ENCODE peak calls at places on chromosomes 13 and 19, in six cellular contexts. One of them, this sample, is unnamed. For H3K9me2, the result is how much of the 10 kb centered on the place peaks cover.

GRCh38 chr19:29587518-29587986 is 18.5 kb upstream of the POP4 start:
- DNase-seq in PC-3: peak
- DNase-seq in SK-N-SH: no peak
- DNase-seq in GM23248: peak
- DNase-seq in hepatocyte: no peak
- DNase-seq in PC-9: no peak
- DNase-seq in this sample: no peak

GRCh38 chr13:91375119-91375729 is 23.2 kb upstream of the GPC5 start:
- DNase-seq in PC-3: peak
- DNase-seq in SK-N-SH: peak
- DNase-seq in GM23248: peak
- DNase-seq in hepatocyte: no peak
- DNase-seq in PC-9: no peak
- DNase-seq in this sample: peak

GRCh38 chr13:102693250-102693649 is 1.6 kb downstream of the METTL21C start:
- DNase-seq in PC-3: no peak
- DNase-seq in SK-N-SH: no peak
- DNase-seq in GM23248: no peak
- DNase-seq in hepatocyte: no peak
- DNase-seq in PC-9: no peak
- DNase-seq in this sample: no peak

GRCh38 chr19:34345934-34346333 is 19.1 kb upstream of the GPI start:
- DNase-seq in PC-3: peak
- DNase-seq in SK-N-SH: peak
- DNase-seq in GM23248: peak
- DNase-seq in hepatocyte: peak
- DNase-seq in PC-9: peak
- DNase-seq in this sample: peak

GRCh38 chr13:51811046-51811445 is 7.1 kb upstream of the DHRS12 start:
- DNase-seq in PC-3: no peak
- DNase-seq in SK-N-SH: no peak
- DNase-seq in GM23248: no peak
- DNase-seq in hepatocyte: no peak
- DNase-seq in PC-9: no peak
- DNase-seq in this sample: peak

GRCh38 chr13:59776924-59777690 is 386.6 kb downstream of the DIAPH3 start:
- DNase-seq in PC-3: peak
- DNase-seq in SK-N-SH: no peak
- DNase-seq in GM23248: peak
- DNase-seq in hepatocyte: no peak
- DNase-seq in PC-9: peak
- DNase-seq in this sample: no peak

GRCh38 chr19:374183-374885 is 29.7 kb upstream of the MIER2 start:
- DNase-seq in PC-3: peak
- DNase-seq in SK-N-SH: no peak
- DNase-seq in GM23248: no peak
- DNase-seq in hepatocyte: no peak
- DNase-seq in PC-9: no peak
- DNase-seq in this sample: no peak

GRCh38 chr13:27321619-27322385 is 51.2 kb downstream of the RASL11A start:
- DNase-seq in PC-3: no peak
- DNase-seq in SK-N-SH: no peak
- DNase-seq in GM23248: no peak
- DNase-seq in hepatocyte: no peak
- DNase-seq in PC-9: no peak
- DNase-seq in this sample: no peak

GRCh38 chr13:24251525-24251924 is 57.9 kb upstream of the C1QTNF9 start:
- DNase-seq in PC-3: no peak
- DNase-seq in SK-N-SH: no peak
- DNase-seq in GM23248: no peak
- DNase-seq in hepatocyte: no peak
- DNase-seq in PC-9: no peak
- DNase-seq in this sample: no peak

DNA sequence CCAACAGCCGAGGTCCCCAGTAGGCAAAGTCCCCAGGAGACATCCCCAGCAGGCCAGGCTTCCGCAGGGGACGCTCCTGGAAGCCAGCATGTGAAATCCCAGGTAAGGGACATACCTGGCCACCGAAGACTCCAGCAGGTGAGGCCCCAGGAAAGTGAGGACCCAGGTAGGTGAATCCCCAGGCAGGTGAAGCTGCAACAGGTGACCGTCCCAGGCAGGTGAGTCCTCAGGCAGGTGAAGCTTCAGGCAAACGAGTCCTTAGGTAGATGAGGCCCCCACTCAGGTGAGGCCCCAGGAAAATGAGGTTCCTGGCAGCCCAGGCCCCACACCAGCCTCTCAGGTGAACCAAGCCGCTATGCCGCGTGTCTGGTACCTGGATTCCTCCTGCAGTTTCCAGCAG is 8.3 kb downstream of the FUT6 start:
- DNase-seq in PC-3: no peak
- DNase-seq in SK-N-SH: no peak
- DNase-seq in GM23248: no peak
- DNase-seq in hepatocyte: no peak
- DNase-seq in PC-9: no peak
- DNase-seq in this sample: no peak
- H3K4me2 ChIP-seq in PC-3: no peak
- H3K4me2 ChIP-seq in SK-N-SH: no peak
- H3K4me2 ChIP-seq in GM23248: no peak
- H3K4me2 ChIP-seq in hepatocyte: no peak
- H3K4me2 ChIP-seq in PC-9: no peak
- H3K4me2 ChIP-seq in this sample: no peak

GRCh38 chr19:31408460-31409124 is 59.4 kb upstream of the TSHZ3 start:
- DNase-seq in PC-3: peak
- DNase-seq in SK-N-SH: no peak
- DNase-seq in GM23248: peak
- DNase-seq in hepatocyte: peak
- DNase-seq in PC-9: no peak
- DNase-seq in this sample: no peak
- H3K9me2 ChIP-seq in PC-3: under half
- H3K9me2 ChIP-seq in SK-N-SH: under half
- H3K9me2 ChIP-seq in GM23248: under half
- H3K9me2 ChIP-seq in hepatocyte: under half
- H3K9me2 ChIP-seq in PC-9: under half
- H3K9me2 ChIP-seq in this sample: under half

GRCh38 chr19:47419789-47420188 is 462 bp upstream of the MEIS3 start:
- DNase-seq in PC-3: no peak
- DNase-seq in SK-N-SH: no peak
- DNase-seq in GM23248: no peak
- DNase-seq in hepatocyte: no peak
- DNase-seq in PC-9: no peak
- DNase-seq in this sample: no peak
- H3K4me2 ChIP-seq in PC-3: no peak
- H3K4me2 ChIP-seq in SK-N-SH: peak
- H3K4me2 ChIP-seq in GM23248: no peak
- H3K4me2 ChIP-seq in hepatocyte: peak
- H3K4me2 ChIP-seq in PC-9: no peak
- H3K4me2 ChIP-seq in this sample: no peak

GRCh38 chr13:35879111-35879510 is 252.1 kb downstream of the DCLK1 start:
- DNase-seq in PC-3: no peak
- DNase-seq in SK-N-SH: no peak
- DNase-seq in GM23248: no peak
- DNase-seq in hepatocyte: no peak
- DNase-seq in PC-9: no peak
- DNase-seq in this sample: no peak
- H3K9me2 ChIP-seq in PC-3: under half
- H3K9me2 ChIP-seq in SK-N-SH: under half
- H3K9me2 ChIP-seq in GM23248: under half
- H3K9me2 ChIP-seq in hepatocyte: under half
- H3K9me2 ChIP-seq in PC-9: under half
- H3K9me2 ChIP-seq in this sample: under half

GRCh38 chr19:11052391-11052790 is 36.9 kb upstream of the LDLR start:
- DNase-seq in PC-3: no peak
- DNase-seq in SK-N-SH: no peak
- DNase-seq in GM23248: no peak
- DNase-seq in hepatocyte: no peak
- DNase-seq in PC-9: no peak
- DNase-seq in this sample: no peak
- H3K4me2 ChIP-seq in PC-3: no peak
- H3K4me2 ChIP-seq in SK-N-SH: no peak
- H3K4me2 ChIP-seq in GM23248: no peak
- H3K4me2 ChIP-seq in hepatocyte: no peak
- H3K4me2 ChIP-seq in PC-9: no peak
- H3K4me2 ChIP-seq in this sample: peak

DNA sequence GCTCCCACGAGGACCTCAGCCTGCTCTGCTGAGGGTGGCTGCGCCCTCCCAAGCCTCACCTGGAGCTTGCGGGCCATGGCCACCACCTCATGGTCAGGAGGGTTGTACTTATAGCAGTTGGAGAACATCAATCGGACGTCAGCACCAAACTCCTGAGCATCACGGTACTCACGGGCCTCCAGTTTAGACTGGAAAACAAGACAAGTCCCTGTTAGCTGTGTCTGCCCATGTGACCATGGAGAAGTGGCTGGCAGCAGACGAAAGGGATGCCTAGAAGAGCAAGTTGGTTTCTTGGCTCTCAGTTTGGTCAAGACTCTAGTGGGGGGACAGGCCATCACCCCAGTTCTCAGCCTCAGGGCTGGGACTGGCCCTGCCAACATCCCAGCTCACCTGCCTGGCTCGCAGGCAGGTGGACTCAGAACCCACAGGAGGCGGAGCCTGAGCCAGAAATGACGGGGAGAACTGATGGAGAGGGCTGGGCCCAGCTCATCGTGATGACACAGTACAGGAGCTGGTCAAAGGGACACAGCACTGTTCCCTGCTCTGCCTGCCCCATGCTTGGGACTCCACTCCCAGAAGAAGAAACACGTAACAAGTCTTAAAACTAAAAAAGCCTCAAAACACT is 31.2 kb upstream of the EPHX3 start:
- DNase-seq in PC-3: no peak
- DNase-seq in SK-N-SH: no peak
- DNase-seq in GM23248: no peak
- DNase-seq in hepatocyte: no peak
- DNase-seq in PC-9: no peak
- DNase-seq in this sample: no peak
- H3K9me2 ChIP-seq in PC-3: under half
- H3K9me2 ChIP-seq in SK-N-SH: under half
- H3K9me2 ChIP-seq in GM23248: under half
- H3K9me2 ChIP-seq in hepatocyte: under half
- H3K9me2 ChIP-seq in PC-9: under half
- H3K9me2 ChIP-seq in this sample: under half

GRCh38 chr19:55398200-55398947 is 9.2 kb downstream of the UBE2S start:
- DNase-seq in PC-3: no peak
- DNase-seq in SK-N-SH: no peak
- DNase-seq in GM23248: no peak
- DNase-seq in hepatocyte: no peak
- DNase-seq in PC-9: no peak
- DNase-seq in this sample: no peak
- H3K4me2 ChIP-seq in PC-3: no peak
- H3K4me2 ChIP-seq in SK-N-SH: no peak
- H3K4me2 ChIP-seq in GM23248: no peak
- H3K4me2 ChIP-seq in hepatocyte: no peak
- H3K4me2 ChIP-seq in PC-9: no peak
- H3K4me2 ChIP-seq in this sample: no peak

GRCh38 chr19:15919243-15919642 is 15.1 kb downstream of the CYP4F11 start:
- DNase-seq in PC-3: no peak
- DNase-seq in SK-N-SH: no peak
- DNase-seq in GM23248: no peak
- DNase-seq in hepatocyte: no peak
- DNase-seq in PC-9: no peak
- DNase-seq in this sample: no peak
- H3K9me2 ChIP-seq in PC-3: under half
- H3K9me2 ChIP-seq in SK-N-SH: under half
- H3K9me2 ChIP-seq in GM23248: under half
- H3K9me2 ChIP-seq in hepatocyte: under half
- H3K9me2 ChIP-seq in PC-9: under half
- H3K9me2 ChIP-seq in this sample: under half

GRCh38 chr13:25973576-25973975 is 78.2 kb downstream of the SHISA2 start:
- DNase-seq in PC-3: no peak
- DNase-seq in SK-N-SH: no peak
- DNase-seq in GM23248: no peak
- DNase-seq in hepatocyte: no peak
- DNase-seq in PC-9: no peak
- DNase-seq in this sample: no peak

GRCh38 chr13:25967144-25967543 is 84.7 kb downstream of the SHISA2 start:
- DNase-seq in PC-3: no peak
- DNase-seq in SK-N-SH: no peak
- DNase-seq in GM23248: no peak
- DNase-seq in hepatocyte: no peak
- DNase-seq in PC-9: no peak
- DNase-seq in this sample: no peak

GRCh38 chr13:25971077-25971476 is 80.7 kb downstream of the SHISA2 start:
- DNase-seq in PC-3: no peak
- DNase-seq in SK-N-SH: no peak
- DNase-seq in GM23248: no peak
- DNase-seq in hepatocyte: no peak
- DNase-seq in PC-9: no peak
- DNase-seq in this sample: no peak

GRCh38 chr13:25973085-25973484 is 78.7 kb downstream of the SHISA2 start:
- DNase-seq in PC-3: no peak
- DNase-seq in SK-N-SH: no peak
- DNase-seq in GM23248: no peak
- DNase-seq in hepatocyte: no peak
- DNase-seq in PC-9: no peak
- DNase-seq in this sample: no peak

DNA sequence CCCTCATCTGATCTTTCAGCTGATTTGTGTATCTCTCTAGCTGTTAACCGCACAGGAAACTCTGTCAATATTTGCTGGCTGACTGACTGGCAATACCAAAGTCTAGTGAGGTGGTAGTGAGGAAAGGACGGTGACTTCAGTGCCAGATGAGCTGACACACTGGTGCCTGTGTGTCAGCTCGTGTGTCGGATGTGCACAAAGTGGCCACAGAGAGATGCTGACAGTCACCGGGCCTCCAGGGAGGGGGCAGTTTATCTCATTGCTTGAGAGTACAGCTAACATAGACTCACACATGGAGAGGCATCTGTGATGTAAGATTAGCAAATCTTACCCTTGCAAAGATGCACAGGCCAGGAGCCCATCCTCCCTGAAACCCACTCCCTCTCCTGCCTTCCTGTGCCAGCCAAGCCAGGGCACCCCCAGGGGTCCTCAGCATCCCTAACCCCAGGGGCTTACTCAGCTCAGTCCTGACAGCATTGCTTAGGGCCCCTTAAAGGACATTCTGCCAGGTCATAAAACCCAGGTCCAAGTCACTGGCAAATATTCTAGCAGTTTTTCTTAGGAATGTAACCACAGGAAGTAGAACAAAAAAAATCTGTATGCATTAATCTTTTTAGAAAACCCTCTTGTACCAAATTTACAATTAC is 80.2 kb downstream of the SHISA2 start:
- DNase-seq in PC-3: peak
- DNase-seq in SK-N-SH: no peak
- DNase-seq in GM23248: no peak
- DNase-seq in hepatocyte: peak
- DNase-seq in PC-9: no peak
- DNase-seq in this sample: no peak
- H3K4me2 ChIP-seq in PC-3: peak
- H3K4me2 ChIP-seq in SK-N-SH: no peak
- H3K4me2 ChIP-seq in GM23248: no peak
- H3K4me2 ChIP-seq in hepatocyte: no peak
- H3K4me2 ChIP-seq in PC-9: no peak
- H3K4me2 ChIP-seq in this sample: no peak